ENCODE peak calls at places on chromosomes 1 and 21, in eight cellular contexts. O, A, U, W, Q, N, B and V are unnamed samples.
A peak's percentile ranks its signal among the peaks of the same experiment; 100 is the strongest.

GRCh38 chr1:156492591-156493080 is 7.9 kb downstream of the MEF2D start:
- DNase-seq in A (no peak), W (no peak), O (no peak), U (no peak), Q (no peak), B (peak; percentile 39), N (peak; percentile 76), V (no peak)

GRCh38 chr1:180080439-180080838 is 74.2 kb upstream of the QSOX1 start:
- DNase-seq in A (no peak), Q (no peak), U (no peak), N (no peak), B (no peak), W (no peak), O (peak; percentile 81), V (no peak)

GRCh38 chr1:29090937-29091618 is 32.6 kb downstream of the TMEM200B start:
- DNase-seq in O (no peak), W (no peak), Q (no peak), U (no peak), A (no peak), B (no peak), N (no peak), V (no peak)

GRCh38 chr1:54906586-54906985 is 19.6 kb upstream of the DHCR24 start:
- DNase-seq in A (no peak), W (no peak), Q (no peak), N (no peak), B (no peak), U (no peak), O (no peak), V (no peak)

GRCh38 chr1:165073402-165074007 is 283.0 kb downstream of the LMX1A start:
- DNase-seq in W (no peak), N (peak; percentile 43), Q (no peak), A (peak; percentile 56), O (peak; percentile 63), B (no peak), U (peak; percentile 19), V (peak; percentile 39)

GRCh38 chr1:177800386-177801058 is 169.3 kb downstream of the SEC16B start:
- DNase-seq in W (no peak), O (peak; percentile 89), A (no peak), N (peak; percentile 85), U (no peak), B (no peak), Q (no peak), V (no peak)

GRCh38 chr1:228778946-228779345 is 43.7 kb downstream of the RHOU start:
- DNase-seq in N (no peak), O (no peak), B (no peak), U (no peak), A (no peak), W (no peak), Q (no peak), V (no peak)

GRCh38 chr1:10866314-10867091 is 70.1 kb upstream of the CASZ1 start:
- DNase-seq in Q (no peak), W (no peak), A (peak; percentile 32), N (peak; percentile 10), O (peak; percentile 28), U (peak; percentile 33), B (peak; percentile 34), V (no peak)

GRCh38 chr1:14190508-14190907 is 408.0 kb upstream of the KAZN start:
- DNase-seq in B (no peak), N (no peak), A (peak; percentile 2), W (no peak), O (peak; percentile 91), Q (no peak), U (peak; percentile 33), V (no peak)

GRCh38 chr1:209266590-209267172 is 316.8 kb upstream of the CAMK1G start:
- DNase-seq in A (peak; percentile 12), Q (peak; percentile 8), N (no peak), W (no peak), O (peak; percentile 58), B (no peak), U (peak; percentile 8), V (no peak)

GRCh38 chr1:56517404-56518130 is 61.8 kb downstream of the PLPP3 start:
- DNase-seq in B (no peak), U (no peak), O (peak; percentile 12), W (no peak), A (no peak), Q (no peak), N (no peak), V (no peak)

GRCh38 chr1:186807162-186807561 is 21.6 kb upstream of the PLA2G4A start:
- DNase-seq in Q (no peak), O (no peak), A (no peak), N (no peak), W (no peak), B (no peak), U (no peak), V (no peak)

GRCh38 chr21:34105947-34106541 is 32.7 kb downstream of the MRPS6 start:
- DNase-seq in O (no peak), B (no peak), U (no peak), N (no peak), W (no peak), Q (no peak), A (no peak), V (no peak)

GRCh38 chr1:59692591-59692990 is 122.2 kb upstream of the HOOK1 start:
- DNase-seq in A (no peak), B (no peak), Q (peak; percentile 60), N (no peak), O (no peak), U (no peak), W (no peak), V (no peak)

GRCh38 chr1:97632075-97632474 is 288.8 kb downstream of the DPYD start:
- DNase-seq in O (peak; percentile 82), A (no peak), U (no peak), B (no peak), W (no peak), N (no peak), Q (no peak), V (no peak)

GRCh38 chr1:187787696-187788095 is 958.9 kb downstream of the PLA2G4A start:
- DNase-seq in A (no peak), O (no peak), W (no peak), N (no peak), B (no peak), U (no peak), Q (no peak), V (no peak)

GRCh38 chr1:225811622-225812487 is 1.9 kb downstream of the EPHX1 start:
- DNase-seq in N (no peak), A (peak; percentile 17), U (no peak), O (peak; percentile 18), B (peak; percentile 62), Q (no peak), W (no peak), V (no peak)

GRCh38 chr1:225808136-225808535 is 1.8 kb upstream of the EPHX1 start:
- DNase-seq in N (no peak), Q (no peak), W (no peak), B (peak; percentile 10), A (no peak), O (no peak), U (no peak), V (no peak)

GRCh38 chr1:225813250-225813964 is 3.5 kb downstream of the EPHX1 start:
- DNase-seq in B (peak; percentile 76), U (no peak), W (no peak), N (no peak), A (peak; percentile 94), O (peak; percentile 81), Q (no peak), V (no peak)

GRCh38 chr1:225812488-225813249 is 2.7 kb downstream of the EPHX1 start:
- DNase-seq in Q (no peak), U (no peak), A (no peak), N (no peak), B (no peak), W (no peak), O (no peak), V (no peak)

DNA sequence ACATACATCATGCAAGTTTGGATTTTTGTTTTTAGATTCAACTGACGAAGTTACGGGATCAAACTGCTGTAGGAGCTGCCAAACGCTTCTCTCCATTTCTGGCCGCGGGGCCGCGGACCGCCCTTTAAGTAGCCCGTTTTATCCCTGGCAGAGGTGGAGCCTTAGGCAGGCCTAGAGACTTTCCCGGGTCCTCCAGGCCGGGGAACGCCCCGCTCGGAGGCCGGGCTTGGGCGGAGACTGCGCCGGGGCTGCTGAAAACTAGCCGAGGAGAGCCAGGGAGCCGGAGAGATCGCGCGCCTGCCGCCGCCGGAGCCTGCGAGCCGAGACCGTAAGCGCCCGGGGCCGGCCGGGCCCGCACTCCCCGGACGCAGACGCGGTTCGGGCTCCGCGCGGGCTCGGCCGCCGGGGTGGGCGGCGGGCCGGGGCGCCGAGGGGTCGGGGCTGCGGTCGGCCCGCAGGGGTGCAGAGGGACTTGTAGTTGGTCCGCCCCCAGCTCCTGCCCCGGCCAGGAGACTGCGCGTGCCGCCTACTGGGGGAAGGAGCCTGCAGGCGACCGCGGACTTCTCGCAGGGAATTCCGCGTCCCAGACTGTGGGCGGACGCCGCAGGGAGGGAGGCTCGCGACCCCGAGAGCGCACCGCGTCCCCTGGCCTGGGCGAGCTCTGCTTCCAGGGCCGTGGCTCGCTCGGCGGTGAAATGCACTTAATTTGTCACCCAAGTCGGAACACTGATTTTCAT is at the start of gene EPHX1:
- DNase-seq in W (peak; percentile 96), N (peak; percentile 81), O (peak; percentile 76), B (peak; percentile 96), A (peak; percentile 93), Q (peak; percentile 96), U (peak; percentile 91), V (peak; percentile 56)
- TF ChIP-seq CTCF in W (peak; percentile 17), N (peak; percentile 9), O (peak; percentile 43), B (no peak), A (peak; percentile 53), Q (peak; percentile 54), U (peak; percentile 32), V (peak; percentile 52)

GRCh38 chr1:82491301-82491986 is 690.7 kb downstream of the ADGRL2 start:
- DNase-seq in U (no peak), W (no peak), A (no peak), O (no peak), N (no peak), B (no peak), Q (no peak), V (no peak)

GRCh38 chr1:82492168-82492567 is 691.4 kb downstream of the ADGRL2 start:
- DNase-seq in O (no peak), N (no peak), A (no peak), B (no peak), Q (no peak), W (no peak), U (no peak), V (no peak)

DNA sequence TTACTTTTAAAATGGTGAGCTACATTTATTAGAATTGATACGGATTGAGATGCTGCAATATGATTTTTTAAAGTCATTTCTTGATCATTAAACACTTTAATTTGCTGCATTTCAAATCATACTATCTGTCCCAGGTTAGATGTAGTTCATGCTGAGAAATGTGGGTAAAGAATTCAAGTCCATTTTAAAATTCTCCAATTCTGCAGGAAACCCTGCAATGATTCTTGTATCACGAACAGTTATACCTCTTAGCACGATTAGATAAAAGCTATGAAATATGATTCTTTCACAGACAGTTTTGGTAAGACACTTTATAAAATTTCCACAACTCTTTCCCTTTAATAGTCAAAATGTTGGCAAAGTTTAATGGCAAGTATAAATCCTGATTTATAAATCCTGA is 693.4 kb downstream of the ADGRL2 start:
- DNase-seq in U (no peak), Q (no peak), N (no peak), B (no peak), O (no peak), A (no peak), W (no peak), V (no peak)
- H3K4me3 ChIP-seq in U (no peak overlapping the region), Q (no peak overlapping the region), N (no peak overlapping the region), B (no peak overlapping the region), O (no peak overlapping the region), A (no peak overlapping the region), W (no peak overlapping the region), V (no peak overlapping the region)

GRCh38 chr1:153945131-153945794 is 1.3 kb downstream of the DENND4B start:
- DNase-seq in O (peak; percentile 24), N (peak; percentile 87), W (peak; percentile 87), U (no peak), A (peak; percentile 34), Q (no peak), B (peak; percentile 63), V (no peak)
- TF ChIP-seq CTCF in O (no peak), N (no peak), W (no peak), U (no peak), A (no peak), Q (no peak), B (no peak), V (no peak)

GRCh38 chr1:116764466-116764896 is 10.3 kb downstream of the CD2 start:
- DNase-seq in W (no peak), Q (no peak), A (no peak), N (peak; percentile 89), B (no peak), O (no peak), U (no peak), V (no peak)
- H3K4me3 ChIP-seq in W (no peak overlapping the region), Q (no peak overlapping the region), A (no peak overlapping the region), N (peak overlapping the region; percentile 16), B (no peak overlapping the region), O (no peak overlapping the region), U (no peak overlapping the region), V (no peak overlapping the region)